ENCODE peak calls at places on chromosome 22, in ten cellular contexts. Q is Peyer's patch; H is right lobe of liver; T is spleen; E is CD4-positive, alpha-beta T cell; S is activated B cell treated with CpG ODN at 0.5 μM for 24 hours; F is right atrium auricular region; Y is stomach; U is GM10248; N is H1. M is an unnamed sample.

GRCh38 chr22:24503137-24503850 is 8.2 kb downstream of the UPB1 start:
- DNase-seq in N (no peak), U (peak), F (no peak), Q (no peak), H (no peak), E (peak), Y (peak), S (peak), T (peak), M (peak)

GRCh38 chr22:46055176-46055850 is 78.4 kb upstream of the WNT7B start:
- DNase-seq in N (no peak), F (no peak), U (no peak), Q (peak), S (no peak), Y (peak), H (peak), E (no peak), T (peak), M (no peak)

GRCh38 chr22:36921309-36922096 is 8.1 kb downstream of the CSF2RB start:
- DNase-seq in Y (peak), N (no peak), S (no peak), H (no peak), E (no peak), T (peak), Q (no peak), F (peak), U (peak), M (peak)

GRCh38 chr22:25362215-25362882 is 142.9 kb downstream of the CRYBB2 start:
- DNase-seq in N (no peak), E (peak), Q (peak), H (no peak), Y (peak), F (no peak), S (peak), T (peak), U (peak), M (peak)

GRCh38 chr22:30212363-30212995 is 34.1 kb downstream of the LIF start:
- DNase-seq in H (peak), Q (no peak), S (no peak), F (peak), T (peak), U (no peak), Y (peak), N (no peak), E (no peak), M (peak)

GRCh38 chr22:49203863-49204598 is 623.6 kb downstream of the BRD1 start:
- DNase-seq in T (peak), S (no peak), U (no peak), N (no peak), F (peak), Y (peak), H (peak), E (no peak), Q (no peak), M (no peak)

GRCh38 chr22:19478466-19479357 is at the start of gene UFD1:
- DNase-seq in Y (peak), U (peak), Q (peak), T (peak), S (peak), H (peak), N (no peak), E (peak), F (peak), M (peak)

GRCh38 chr22:46726986-46727317 is 11.1 kb downstream of the CERK start:
- DNase-seq in H (no peak), Y (no peak), S (no peak), Q (no peak), T (no peak), F (no peak), N (no peak), E (no peak), U (peak), M (no peak)

GRCh38 chr22:46742576-46743221 is 4.6 kb upstream of the CERK start:
- DNase-seq in T (no peak), S (no peak), Q (peak), E (no peak), N (no peak), U (no peak), H (no peak), F (no peak), Y (no peak), M (no peak)

GRCh38 chr22:36073476-36073875 is 44.9 kb upstream of the RBFOX2 start:
- DNase-seq in F (no peak), H (no peak), N (no peak), E (no peak), T (no peak), Y (no peak), Q (no peak), U (no peak), S (no peak), M (no peak)

GRCh38 chr22:40436460-40437431 is 66.4 kb downstream of the SGSM3 start:
- DNase-seq in U (peak), N (no peak), E (no peak), S (peak), H (no peak), Q (no peak), T (no peak), F (no peak), Y (no peak), M (peak)

GRCh38 chr22:48952256-48953102 is 875.2 kb downstream of the BRD1 start:
- DNase-seq in N (no peak), F (peak), Y (peak), T (peak), H (no peak), E (no peak), U (peak), S (no peak), Q (no peak), M (no peak)

GRCh38 chr22:20920881-20921203 is 3.6 kb downstream of the CRKL start:
- DNase-seq in E (no peak), H (no peak), S (no peak), F (no peak), U (no peak), N (no peak), Q (no peak), T (no peak), Y (no peak), M (no peak)

GRCh38 chr22:29083576-29084566 is 11.0 kb downstream of the KREMEN1 start:
- DNase-seq in Q (no peak), U (no peak), T (peak), F (no peak), H (no peak), N (no peak), S (no peak), E (no peak), Y (no peak), M (peak)

GRCh38 chr22:46534901-46535630 is 2.4 kb downstream of the CELSR1 start:
- DNase-seq in U (no peak), T (no peak), N (no peak), H (no peak), S (no peak), E (no peak), Y (no peak), F (no peak), Q (peak), M (no peak)

GRCh38 chr22:24506802-24507438 is 11.8 kb downstream of the UPB1 start:
- DNase-seq in U (no peak), F (no peak), Q (no peak), Y (no peak), H (no peak), E (no peak), T (no peak), S (no peak), N (no peak), M (peak)

GRCh38 chr22:31812977-31813605 is 59.3 kb downstream of the DEPDC5 start:
- DNase-seq in Y (no peak), Q (no peak), H (no peak), E (no peak), F (no peak), S (no peak), U (no peak), T (no peak), N (no peak), M (no peak)

GRCh38 chr22:32591620-32592019 is 117.0 kb downstream of the FBXO7 start:
- DNase-seq in H (no peak), F (no peak), E (no peak), U (no peak), Q (no peak), T (no peak), N (no peak), Y (no peak), S (no peak), M (no peak)

GRCh38 chr22:48828688-48829087 is 999.0 kb downstream of the BRD1 start:
- DNase-seq in T (peak), F (no peak), H (peak), Y (no peak), U (no peak), N (no peak), S (no peak), E (no peak), Q (peak), M (no peak)

GRCh38 chr22:46710842-46711241 is 27.2 kb downstream of the CERK start:
- DNase-seq in F (no peak), Y (no peak), N (no peak), E (no peak), Q (no peak), H (no peak), U (no peak), S (no peak), T (no peak), M (no peak)

GRCh38 chr22:20160041-20160440 is 9.2 kb upstream of the CCDC188 start:
- DNase-seq in H (no peak), U (no peak), T (no peak), Q (no peak), Y (no peak), S (no peak), F (no peak), E (no peak), N (no peak), M (no peak)

GRCh38 chr22:37735054-37735453 is 38.2 kb downstream of the TRIOBP start:
- DNase-seq in S (no peak), Q (peak), H (peak), Y (peak), E (no peak), N (no peak), F (peak), U (no peak), T (no peak), M (no peak)

GRCh38 chr22:37633082-37633692 is 6.3 kb upstream of the SH3BP1 start:
- DNase-seq in U (peak), H (no peak), E (no peak), F (no peak), Q (no peak), S (peak), T (peak), Y (no peak), N (no peak), M (no peak)

GRCh38 chr22:46758867-46759290 is 3.6 kb upstream of the TBC1D22A start:
- DNase-seq in H (peak), Y (peak), S (no peak), Q (peak), N (peak), E (peak), T (peak), F (no peak), U (peak), M (peak)

GRCh38 chr22:36435516-36436415 is 45.7 kb downstream of the TXN2 start:
- DNase-seq in E (peak), T (peak), Y (peak), S (no peak), F (no peak), Q (peak), U (peak), H (peak), N (no peak), M (peak)

GRCh38 chr22:30351226-30351625 is 5.5 kb downstream of the SF3A1 start:
- DNase-seq in H (no peak), E (no peak), T (no peak), F (no peak), Y (no peak), Q (no peak), N (no peak), S (no peak), U (no peak), M (no peak)

GRCh38 chr22:33875316-33875715 is 45.0 kb downstream of the LARGE1 start:
- DNase-seq in U (no peak), E (no peak), H (no peak), N (no peak), F (no peak), Y (no peak), Q (no peak), S (no peak), T (peak), M (no peak)

GRCh38 chr22:31400023-31400397 is 606 bp downstream of the DRG1 start:
- DNase-seq in U (no peak), Q (no peak), F (no peak), E (no peak), T (no peak), N (no peak), Y (no peak), S (no peak), H (no peak), M (peak)

GRCh38 chr22:30575011-30575671 is 676 bp upstream of the GAL3ST1 start:
- DNase-seq in Y (peak), N (no peak), S (no peak), Q (peak), H (no peak), T (no peak), U (no peak), F (peak), E (no peak), M (no peak)

GRCh38 chr22:38144025-38144405 is 33.5 kb upstream of the BAIAP2L2 start:
- DNase-seq in E (no peak), F (no peak), H (peak), N (no peak), Q (peak), T (no peak), S (no peak), Y (no peak), U (no peak), M (no peak)

GRCh38 chr22:48713266-48714205 is 1114.1 kb downstream of the BRD1 start:
- DNase-seq in Y (no peak), F (no peak), U (no peak), S (no peak), N (no peak), E (no peak), H (peak), T (peak), Q (peak), M (no peak)

GRCh38 chr22:31085493-31085824 is 4.3 kb downstream of the SMTN start:
- DNase-seq in H (no peak), Y (no peak), N (no peak), Q (no peak), E (no peak), S (no peak), T (no peak), F (no peak), U (no peak), M (no peak)

GRCh38 chr22:49544286-49544685 is 283.4 kb downstream of the BRD1 start:
- DNase-seq in Y (no peak), H (no peak), N (no peak), E (no peak), Q (no peak), U (no peak), S (no peak), T (peak), F (no peak), M (no peak)

GRCh38 chr22:21022955-21023614 is 8.1 kb downstream of the P2RX6 start:
- DNase-seq in H (no peak), Y (no peak), T (peak), F (no peak), S (no peak), N (no peak), E (no peak), U (no peak), Q (peak), M (no peak)

GRCh38 chr22:38070250-38070921 is 13.2 kb downstream of the PICK1 start:
- DNase-seq in U (no peak), E (no peak), Y (no peak), N (no peak), S (no peak), F (no peak), H (peak), Q (no peak), T (no peak), M (no peak)

GRCh38 chr22:37907036-37907954 is 1.2 kb downstream of the MICALL1 start:
- DNase-seq in Q (no peak), Y (no peak), F (no peak), U (no peak), S (no peak), E (no peak), H (no peak), T (no peak), N (no peak), M (no peak)

GRCh38 chr22:50724616-50725015 is 13.4 kb upstream of the ACR start:
- DNase-seq in N (no peak), S (no peak), U (no peak), E (no peak), Q (no peak), Y (no peak), T (no peak), F (no peak), H (peak), M (no peak)

GRCh38 chr22:50725597-50725996 is 12.4 kb upstream of the ACR start:
- DNase-seq in F (no peak), S (no peak), T (no peak), Q (no peak), Y (no peak), U (no peak), E (no peak), H (peak), N (no peak), M (no peak)

GRCh38 chr22:50727678-50728522 is 10.1 kb upstream of the ACR start:
- DNase-seq in T (peak), Y (no peak), F (no peak), U (no peak), E (no peak), N (no peak), S (no peak), H (peak), Q (no peak), M (no peak)

GRCh38 chr22:50728523-50728931 is 9.5 kb upstream of the ACR start:
- DNase-seq in S (no peak), F (no peak), H (peak), Y (no peak), Q (no peak), E (no peak), N (no peak), T (peak), U (no peak), M (no peak)

DNA sequence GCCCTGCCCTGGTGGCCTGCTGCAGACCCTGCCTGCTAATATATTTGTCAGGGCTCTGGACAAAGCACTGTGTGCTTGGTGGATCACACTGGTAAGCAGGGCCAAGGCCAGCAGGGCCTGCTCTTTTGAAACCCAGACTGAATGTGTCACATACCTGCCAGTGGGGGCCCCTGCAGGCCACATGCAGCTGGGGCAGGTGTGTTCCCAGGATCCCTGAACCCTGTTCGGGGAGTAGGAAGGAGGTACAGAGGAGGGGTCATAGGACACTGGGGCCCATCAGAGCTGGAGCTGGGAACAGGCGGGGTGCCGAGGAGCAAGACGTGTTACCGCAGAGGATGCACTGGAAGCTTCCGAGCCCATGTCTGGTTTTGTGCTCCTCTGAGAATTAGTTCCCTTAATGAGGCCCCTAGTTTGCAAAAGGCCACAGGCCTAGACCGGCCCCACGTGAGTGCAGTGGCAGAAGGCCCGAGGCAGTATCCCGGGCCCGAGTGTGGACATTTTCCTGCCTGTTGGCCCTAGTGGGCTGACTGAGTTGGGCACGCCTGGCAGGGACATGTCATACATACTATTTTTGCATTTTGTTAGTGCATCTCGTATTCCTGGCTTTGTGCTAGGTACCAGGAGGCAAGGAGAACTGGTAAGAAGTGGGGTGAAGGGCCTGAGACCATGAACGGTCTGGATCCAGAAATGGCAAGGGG is 11.2 kb upstream of the ACR start:
- DNase-seq in H (peak), Y (no peak), T (peak), N (no peak), F (no peak), Q (no peak), S (no peak), U (no peak), E (no peak), M (no peak)
- TF ChIP-seq CTCF in H (no peak), Y (no peak), T (no peak), N (peak), F (no peak), Q (no peak), S (no peak), U (no peak), E (no peak), M (no peak)

GRCh38 chr22:22810018-22810427 is 77.6 kb upstream of the IGLL5 start:
- DNase-seq in U (peak), F (no peak), Q (no peak), Y (peak), S (peak), H (no peak), N (no peak), E (peak), T (peak), M (peak)
- TF ChIP-seq CTCF in U (peak), F (no peak), Q (peak), Y (no peak), S (peak), H (peak), N (no peak), E (no peak), T (peak), M (peak)

GRCh38 chr22:35032571-35032970 is 33.4 kb upstream of the ISX start:
- DNase-seq in H (no peak), Y (no peak), F (no peak), U (no peak), E (no peak), Q (no peak), S (no peak), T (no peak), N (no peak), M (no peak)

GRCh38 chr22:35034963-35035362 is 31.0 kb upstream of the ISX start:
- DNase-seq in E (no peak), T (no peak), Y (no peak), Q (no peak), U (no peak), F (no peak), N (no peak), H (no peak), S (no peak), M (no peak)

GRCh38 chr22:35033635-35034296 is 32.2 kb upstream of the ISX start:
- DNase-seq in H (no peak), U (no peak), N (no peak), T (no peak), F (no peak), Q (peak), S (no peak), Y (no peak), E (no peak), M (no peak)

GRCh38 chr22:35039625-35040024 is 26.3 kb upstream of the ISX start:
- DNase-seq in Q (no peak), H (no peak), U (no peak), E (no peak), N (no peak), F (no peak), T (no peak), Y (no peak), S (no peak), M (no peak)

GRCh38 chr22:35037089-35037488 is 28.9 kb upstream of the ISX start:
- DNase-seq in F (no peak), N (no peak), S (no peak), H (no peak), E (no peak), Y (no peak), Q (no peak), T (no peak), U (no peak), M (no peak)
- TF ChIP-seq CTCF in F (no peak), N (peak), S (no peak), H (no peak), E (no peak), Y (no peak), Q (no peak), T (no peak), U (peak), M (peak)

GRCh38 chr22:44505796-44506354 is 7.8 kb upstream of the RTL6 start:
- DNase-seq in Y (no peak), U (no peak), N (no peak), F (peak), Q (no peak), E (no peak), S (no peak), H (no peak), T (no peak), M (no peak)
- TF ChIP-seq CTCF in Y (no peak), U (no peak), N (no peak), F (no peak), Q (no peak), E (no peak), S (no peak), H (no peak), T (no peak), M (no peak)